ENCODE peak calls at places on chromosomes 13 and 19, in five cellular contexts. P is astrocyte of the spinal cord; V is GM13976; E is omental fat pad; U is stimulated activated CD4-positive, alpha-beta T cell treated with anti-CD3 and anti-CD28 coated beads, Interleukin-4, amount 100 ng/mL, for 1 hour. W is an unnamed sample.

GRCh38 chr13:50999641-51000040 is 90.0 kb downstream of the RNASEH2B start:
- DNase-seq in P (no peak), V (no peak), E (no peak), U (no peak), W (no peak)

GRCh38 chr13:106187501-106187900 is 348.0 kb downstream of the EFNB2 start:
- DNase-seq in P (no peak), V (no peak), E (no peak), U (no peak), W (no peak)

GRCh38 chr19:45774765-45775164 is 5.7 kb upstream of the SIX5 start:
- DNase-seq in P (no peak), V (no peak), E (no peak), U (no peak), W (no peak)

GRCh38 chr13:23372264-23372905 is 61.1 kb downstream of the SACS start:
- DNase-seq in P (no peak), V (no peak), E (no peak), U (no peak), W (no peak)

GRCh38 chr13:53848546-53848945 is 819.9 kb downstream of the OLFM4 start:
- DNase-seq in P (no peak), V (no peak), E (no peak), U (no peak), W (no peak)

GRCh38 chr13:103188688-103189326 is 122.6 kb upstream of the SLC10A2 start:
- DNase-seq in P (peak), V (peak), E (no peak), U (no peak), W (no peak)

GRCh38 chr19:17837972-17838371 is 9.8 kb downstream of the JAK3 start:
- DNase-seq in P (no peak), V (no peak), E (no peak), U (no peak), W (no peak)

GRCh38 chr13:104810242-104810641 is 1725.2 kb downstream of the EFNB2 start:
- DNase-seq in P (no peak), V (no peak), E (no peak), U (no peak), W (no peak)

GRCh38 chr13:40994581-40995230 is 24.4 kb downstream of the ELF1 start:
- DNase-seq in P (no peak), V (peak), E (no peak), U (no peak), W (no peak)

GRCh38 chr13:94968040-94968756 is 255.9 kb upstream of the SOX21 start:
- DNase-seq in P (peak), V (peak), E (no peak), U (no peak), W (no peak)

GRCh38 chr13:110743687-110744086 is 30.2 kb downstream of the ING1 start:
- DNase-seq in P (no peak), V (no peak), E (no peak), U (no peak), W (no peak)

GRCh38 chr19:31749231-31749630 is 400.0 kb upstream of the TSHZ3 start:
- DNase-seq in P (no peak), V (no peak), E (no peak), U (no peak), W (no peak)

GRCh38 chr19:13817615-13818371 is 22.6 kb downstream of the ZSWIM4 start:
- DNase-seq in P (no peak), V (no peak), E (no peak), U (peak), W (no peak)

GRCh38 chr13:108595416-108596257 is 33.8 kb upstream of the MYO16 start:
- DNase-seq in P (peak), V (no peak), E (no peak), U (no peak), W (no peak)

GRCh38 chr13:77114271-77114670 is 87.3 kb upstream of the FBXL3 start:
- DNase-seq in P (peak), V (no peak), E (no peak), U (no peak), W (no peak)